ENCODE peak calls at places on chromosomes 7 and 10, in six cellular contexts. One of them, this sample, is unnamed.
A peak's percentile ranks its signal among the peaks of the same experiment; 100 is the strongest.

GRCh38 chr7:43756368-43757072 is 2.0 kb upstream of the BLVRA start:
- DNase-seq in choroid plexus epithelial cell: peak; percentile 80
- DNase-seq in activated CD4-positive, alpha-beta T cell treated with anti-CD3 and anti-CD28 coated beads, Interleukin-2, amount 50 U/mL, for 1 hour: no peak
- DNase-seq in activated T-helper 1 cell treated with Interleukin-2 at 50 U/mL for 16 hours: no peak
- DNase-seq in stimulated activated naive B cell treated with anti-CD40 and anti-IgM and Interleukin-4, amounts not matched to agents 10 μg/mL and 1 μg/mL and 100 μg/mL, for 72 hours: no peak
- DNase-seq in HS-5: peak; percentile 68
- DNase-seq in this sample: no peak

GRCh38 chr7:96093435-96093834 is 228.5 kb downstream of the SLC25A13 start:
- DNase-seq in choroid plexus epithelial cell: peak; percentile 81
- DNase-seq in activated CD4-positive, alpha-beta T cell treated with anti-CD3 and anti-CD28 coated beads, Interleukin-2, amount 50 U/mL, for 1 hour: no peak
- DNase-seq in activated T-helper 1 cell treated with Interleukin-2 at 50 U/mL for 16 hours: no peak
- DNase-seq in stimulated activated naive B cell treated with anti-CD40 and anti-IgM and Interleukin-4, amounts not matched to agents 10 μg/mL and 1 μg/mL and 100 μg/mL, for 72 hours: no peak
- DNase-seq in HS-5: peak; percentile 67
- DNase-seq in this sample: peak; percentile 86

GRCh38 chr10:129372168-129372567 is 94.9 kb upstream of the MGMT start:
- DNase-seq in choroid plexus epithelial cell: no peak
- DNase-seq in activated CD4-positive, alpha-beta T cell treated with anti-CD3 and anti-CD28 coated beads, Interleukin-2, amount 50 U/mL, for 1 hour: no peak
- DNase-seq in activated T-helper 1 cell treated with Interleukin-2 at 50 U/mL for 16 hours: no peak
- DNase-seq in stimulated activated naive B cell treated with anti-CD40 and anti-IgM and Interleukin-4, amounts not matched to agents 10 μg/mL and 1 μg/mL and 100 μg/mL, for 72 hours: no peak
- DNase-seq in HS-5: no peak
- DNase-seq in this sample: no peak

GRCh38 chr10:1100691-1101368 is 44.6 kb downstream of the WDR37 start:
- DNase-seq in choroid plexus epithelial cell: no peak
- DNase-seq in activated CD4-positive, alpha-beta T cell treated with anti-CD3 and anti-CD28 coated beads, Interleukin-2, amount 50 U/mL, for 1 hour: no peak
- DNase-seq in activated T-helper 1 cell treated with Interleukin-2 at 50 U/mL for 16 hours: no peak
- DNase-seq in stimulated activated naive B cell treated with anti-CD40 and anti-IgM and Interleukin-4, amounts not matched to agents 10 μg/mL and 1 μg/mL and 100 μg/mL, for 72 hours: no peak
- DNase-seq in HS-5: no peak
- DNase-seq in this sample: no peak

GRCh38 chr7:126690848-126691751 is 561.6 kb downstream of the GRM8 start:
- DNase-seq in choroid plexus epithelial cell: no peak
- DNase-seq in activated CD4-positive, alpha-beta T cell treated with anti-CD3 and anti-CD28 coated beads, Interleukin-2, amount 50 U/mL, for 1 hour: no peak
- DNase-seq in activated T-helper 1 cell treated with Interleukin-2 at 50 U/mL for 16 hours: no peak
- DNase-seq in stimulated activated naive B cell treated with anti-CD40 and anti-IgM and Interleukin-4, amounts not matched to agents 10 μg/mL and 1 μg/mL and 100 μg/mL, for 72 hours: no peak
- DNase-seq in HS-5: no peak
- DNase-seq in this sample: no peak

GRCh38 chr10:6091630-6092029 is 2.8 kb downstream of the RBM17 start:
- DNase-seq in choroid plexus epithelial cell: no peak
- DNase-seq in activated CD4-positive, alpha-beta T cell treated with anti-CD3 and anti-CD28 coated beads, Interleukin-2, amount 50 U/mL, for 1 hour: no peak
- DNase-seq in activated T-helper 1 cell treated with Interleukin-2 at 50 U/mL for 16 hours: no peak
- DNase-seq in stimulated activated naive B cell treated with anti-CD40 and anti-IgM and Interleukin-4, amounts not matched to agents 10 μg/mL and 1 μg/mL and 100 μg/mL, for 72 hours: no peak
- DNase-seq in HS-5: no peak
- DNase-seq in this sample: peak; percentile 94

GRCh38 chr7:85290252-85290651 is 103.4 kb upstream of the SEMA3D start:
- DNase-seq in choroid plexus epithelial cell: no peak
- DNase-seq in activated CD4-positive, alpha-beta T cell treated with anti-CD3 and anti-CD28 coated beads, Interleukin-2, amount 50 U/mL, for 1 hour: no peak
- DNase-seq in activated T-helper 1 cell treated with Interleukin-2 at 50 U/mL for 16 hours: no peak
- DNase-seq in stimulated activated naive B cell treated with anti-CD40 and anti-IgM and Interleukin-4, amounts not matched to agents 10 μg/mL and 1 μg/mL and 100 μg/mL, for 72 hours: no peak
- DNase-seq in HS-5: no peak
- DNase-seq in this sample: no peak

GRCh38 chr7:98334077-98334476 is 52.6 kb downstream of the BRI3 start:
- DNase-seq in choroid plexus epithelial cell: no peak
- DNase-seq in activated CD4-positive, alpha-beta T cell treated with anti-CD3 and anti-CD28 coated beads, Interleukin-2, amount 50 U/mL, for 1 hour: no peak
- DNase-seq in activated T-helper 1 cell treated with Interleukin-2 at 50 U/mL for 16 hours: no peak
- DNase-seq in stimulated activated naive B cell treated with anti-CD40 and anti-IgM and Interleukin-4, amounts not matched to agents 10 μg/mL and 1 μg/mL and 100 μg/mL, for 72 hours: no peak
- DNase-seq in HS-5: no peak
- DNase-seq in this sample: no peak

GRCh38 chr7:44087914-44088838 is 5.8 kb upstream of the POLM start:
- DNase-seq in choroid plexus epithelial cell: peak; percentile 64
- DNase-seq in activated CD4-positive, alpha-beta T cell treated with anti-CD3 and anti-CD28 coated beads, Interleukin-2, amount 50 U/mL, for 1 hour: no peak
- DNase-seq in activated T-helper 1 cell treated with Interleukin-2 at 50 U/mL for 16 hours: no peak
- DNase-seq in stimulated activated naive B cell treated with anti-CD40 and anti-IgM and Interleukin-4, amounts not matched to agents 10 μg/mL and 1 μg/mL and 100 μg/mL, for 72 hours: no peak
- DNase-seq in HS-5: peak; percentile 99
- DNase-seq in this sample: peak; percentile 46

GRCh38 chr7:106623846-106624245 is 37.1 kb downstream of the CCDC71L start:
- DNase-seq in choroid plexus epithelial cell: peak; percentile 47
- DNase-seq in activated CD4-positive, alpha-beta T cell treated with anti-CD3 and anti-CD28 coated beads, Interleukin-2, amount 50 U/mL, for 1 hour: no peak
- DNase-seq in activated T-helper 1 cell treated with Interleukin-2 at 50 U/mL for 16 hours: no peak
- DNase-seq in stimulated activated naive B cell treated with anti-CD40 and anti-IgM and Interleukin-4, amounts not matched to agents 10 μg/mL and 1 μg/mL and 100 μg/mL, for 72 hours: no peak
- DNase-seq in HS-5: no peak
- DNase-seq in this sample: no peak

GRCh38 chr7:148916186-148916585 is 32.1 kb upstream of the EZH2 start:
- DNase-seq in choroid plexus epithelial cell: peak; percentile 91
- DNase-seq in activated CD4-positive, alpha-beta T cell treated with anti-CD3 and anti-CD28 coated beads, Interleukin-2, amount 50 U/mL, for 1 hour: no peak
- DNase-seq in activated T-helper 1 cell treated with Interleukin-2 at 50 U/mL for 16 hours: no peak
- DNase-seq in stimulated activated naive B cell treated with anti-CD40 and anti-IgM and Interleukin-4, amounts not matched to agents 10 μg/mL and 1 μg/mL and 100 μg/mL, for 72 hours: no peak
- DNase-seq in HS-5: no peak
- DNase-seq in this sample: no peak

GRCh38 chr10:93917814-93918213 is 24.0 kb downstream of the SLC35G1 start:
- DNase-seq in choroid plexus epithelial cell: no peak
- DNase-seq in activated CD4-positive, alpha-beta T cell treated with anti-CD3 and anti-CD28 coated beads, Interleukin-2, amount 50 U/mL, for 1 hour: no peak
- DNase-seq in activated T-helper 1 cell treated with Interleukin-2 at 50 U/mL for 16 hours: no peak
- DNase-seq in stimulated activated naive B cell treated with anti-CD40 and anti-IgM and Interleukin-4, amounts not matched to agents 10 μg/mL and 1 μg/mL and 100 μg/mL, for 72 hours: no peak
- DNase-seq in HS-5: no peak
- DNase-seq in this sample: no peak

GRCh38 chr10:118974951-118975350 is 54.6 kb upstream of the NANOS1 start:
- DNase-seq in choroid plexus epithelial cell: no peak
- DNase-seq in activated CD4-positive, alpha-beta T cell treated with anti-CD3 and anti-CD28 coated beads, Interleukin-2, amount 50 U/mL, for 1 hour: no peak
- DNase-seq in activated T-helper 1 cell treated with Interleukin-2 at 50 U/mL for 16 hours: no peak
- DNase-seq in stimulated activated naive B cell treated with anti-CD40 and anti-IgM and Interleukin-4, amounts not matched to agents 10 μg/mL and 1 μg/mL and 100 μg/mL, for 72 hours: no peak
- DNase-seq in HS-5: no peak
- DNase-seq in this sample: no peak

GRCh38 chr10:82089327-82089726 is 214.3 kb downstream of the NRG3 start:
- DNase-seq in choroid plexus epithelial cell: no peak
- DNase-seq in activated CD4-positive, alpha-beta T cell treated with anti-CD3 and anti-CD28 coated beads, Interleukin-2, amount 50 U/mL, for 1 hour: no peak
- DNase-seq in activated T-helper 1 cell treated with Interleukin-2 at 50 U/mL for 16 hours: no peak
- DNase-seq in stimulated activated naive B cell treated with anti-CD40 and anti-IgM and Interleukin-4, amounts not matched to agents 10 μg/mL and 1 μg/mL and 100 μg/mL, for 72 hours: no peak
- DNase-seq in HS-5: no peak
- DNase-seq in this sample: no peak

GRCh38 chr7:30365626-30366025 is 81.2 kb downstream of the ZNRF2 start:
- DNase-seq in choroid plexus epithelial cell: no peak
- DNase-seq in activated CD4-positive, alpha-beta T cell treated with anti-CD3 and anti-CD28 coated beads, Interleukin-2, amount 50 U/mL, for 1 hour: no peak
- DNase-seq in activated T-helper 1 cell treated with Interleukin-2 at 50 U/mL for 16 hours: no peak
- DNase-seq in stimulated activated naive B cell treated with anti-CD40 and anti-IgM and Interleukin-4, amounts not matched to agents 10 μg/mL and 1 μg/mL and 100 μg/mL, for 72 hours: no peak
- DNase-seq in HS-5: no peak
- DNase-seq in this sample: no peak

GRCh38 chr10:132926777-132927650 is 15.4 kb downstream of the CFAP46 start:
- DNase-seq in choroid plexus epithelial cell: no peak
- DNase-seq in activated CD4-positive, alpha-beta T cell treated with anti-CD3 and anti-CD28 coated beads, Interleukin-2, amount 50 U/mL, for 1 hour: no peak
- DNase-seq in activated T-helper 1 cell treated with Interleukin-2 at 50 U/mL for 16 hours: no peak
- DNase-seq in stimulated activated naive B cell treated with anti-CD40 and anti-IgM and Interleukin-4, amounts not matched to agents 10 μg/mL and 1 μg/mL and 100 μg/mL, for 72 hours: no peak
- DNase-seq in HS-5: no peak
- DNase-seq in this sample: no peak

GRCh38 chr10:44198096-44198779 is 186.7 kb downstream of the CXCL12 start:
- DNase-seq in choroid plexus epithelial cell: peak; percentile 50
- DNase-seq in activated CD4-positive, alpha-beta T cell treated with anti-CD3 and anti-CD28 coated beads, Interleukin-2, amount 50 U/mL, for 1 hour: no peak
- DNase-seq in activated T-helper 1 cell treated with Interleukin-2 at 50 U/mL for 16 hours: no peak
- DNase-seq in stimulated activated naive B cell treated with anti-CD40 and anti-IgM and Interleukin-4, amounts not matched to agents 10 μg/mL and 1 μg/mL and 100 μg/mL, for 72 hours: no peak
- DNase-seq in HS-5: no peak
- DNase-seq in this sample: no peak

GRCh38 chr10:85420501-85421191 is 945.9 kb downstream of the GRID1 start:
- DNase-seq in choroid plexus epithelial cell: no peak
- DNase-seq in activated CD4-positive, alpha-beta T cell treated with anti-CD3 and anti-CD28 coated beads, Interleukin-2, amount 50 U/mL, for 1 hour: no peak
- DNase-seq in activated T-helper 1 cell treated with Interleukin-2 at 50 U/mL for 16 hours: no peak
- DNase-seq in stimulated activated naive B cell treated with anti-CD40 and anti-IgM and Interleukin-4, amounts not matched to agents 10 μg/mL and 1 μg/mL and 100 μg/mL, for 72 hours: no peak
- DNase-seq in HS-5: no peak
- DNase-seq in this sample: no peak

GRCh38 chr7:47792521-47793121 is 155.6 kb downstream of the PKD1L1 start:
- DNase-seq in choroid plexus epithelial cell: peak; percentile 79
- DNase-seq in activated CD4-positive, alpha-beta T cell treated with anti-CD3 and anti-CD28 coated beads, Interleukin-2, amount 50 U/mL, for 1 hour: no peak
- DNase-seq in activated T-helper 1 cell treated with Interleukin-2 at 50 U/mL for 16 hours: no peak
- DNase-seq in stimulated activated naive B cell treated with anti-CD40 and anti-IgM and Interleukin-4, amounts not matched to agents 10 μg/mL and 1 μg/mL and 100 μg/mL, for 72 hours: no peak
- DNase-seq in HS-5: no peak
- DNase-seq in this sample: peak; percentile 75

GRCh38 chr7:13948019-13948781 is 41.3 kb downstream of the ETV1 start:
- DNase-seq in choroid plexus epithelial cell: no peak
- DNase-seq in activated CD4-positive, alpha-beta T cell treated with anti-CD3 and anti-CD28 coated beads, Interleukin-2, amount 50 U/mL, for 1 hour: no peak
- DNase-seq in activated T-helper 1 cell treated with Interleukin-2 at 50 U/mL for 16 hours: no peak
- DNase-seq in stimulated activated naive B cell treated with anti-CD40 and anti-IgM and Interleukin-4, amounts not matched to agents 10 μg/mL and 1 μg/mL and 100 μg/mL, for 72 hours: no peak
- DNase-seq in HS-5: no peak
- DNase-seq in this sample: no peak

GRCh38 chr10:119575506-119575905 is 21.3 kb downstream of the TIAL1 start:
- DNase-seq in choroid plexus epithelial cell: peak; percentile 51
- DNase-seq in activated CD4-positive, alpha-beta T cell treated with anti-CD3 and anti-CD28 coated beads, Interleukin-2, amount 50 U/mL, for 1 hour: no peak
- DNase-seq in activated T-helper 1 cell treated with Interleukin-2 at 50 U/mL for 16 hours: peak; percentile 6
- DNase-seq in stimulated activated naive B cell treated with anti-CD40 and anti-IgM and Interleukin-4, amounts not matched to agents 10 μg/mL and 1 μg/mL and 100 μg/mL, for 72 hours: no peak
- DNase-seq in HS-5: no peak
- DNase-seq in this sample: peak; percentile 43

GRCh38 chr10:97065686-97066679 is 119.8 kb downstream of the SLIT1 start:
- DNase-seq in choroid plexus epithelial cell: no peak
- DNase-seq in activated CD4-positive, alpha-beta T cell treated with anti-CD3 and anti-CD28 coated beads, Interleukin-2, amount 50 U/mL, for 1 hour: no peak
- DNase-seq in activated T-helper 1 cell treated with Interleukin-2 at 50 U/mL for 16 hours: no peak
- DNase-seq in stimulated activated naive B cell treated with anti-CD40 and anti-IgM and Interleukin-4, amounts not matched to agents 10 μg/mL and 1 μg/mL and 100 μg/mL, for 72 hours: no peak
- DNase-seq in HS-5: no peak
- DNase-seq in this sample: no peak

GRCh38 chr10:12981570-12981969 is 19.9 kb downstream of the CCDC3 start:
- DNase-seq in choroid plexus epithelial cell: peak; percentile 92
- DNase-seq in activated CD4-positive, alpha-beta T cell treated with anti-CD3 and anti-CD28 coated beads, Interleukin-2, amount 50 U/mL, for 1 hour: no peak
- DNase-seq in activated T-helper 1 cell treated with Interleukin-2 at 50 U/mL for 16 hours: no peak
- DNase-seq in stimulated activated naive B cell treated with anti-CD40 and anti-IgM and Interleukin-4, amounts not matched to agents 10 μg/mL and 1 μg/mL and 100 μg/mL, for 72 hours: no peak
- DNase-seq in HS-5: peak; percentile 3
- DNase-seq in this sample: no peak

GRCh38 chr7:42217053-42217452 is 20.0 kb downstream of the GLI3 start:
- DNase-seq in choroid plexus epithelial cell: peak; percentile 58
- DNase-seq in activated CD4-positive, alpha-beta T cell treated with anti-CD3 and anti-CD28 coated beads, Interleukin-2, amount 50 U/mL, for 1 hour: no peak
- DNase-seq in activated T-helper 1 cell treated with Interleukin-2 at 50 U/mL for 16 hours: no peak
- DNase-seq in stimulated activated naive B cell treated with anti-CD40 and anti-IgM and Interleukin-4, amounts not matched to agents 10 μg/mL and 1 μg/mL and 100 μg/mL, for 72 hours: no peak
- DNase-seq in HS-5: no peak
- DNase-seq in this sample: no peak

GRCh38 chr7:153190452-153190851 is 430.9 kb downstream of the ACTR3B start:
- DNase-seq in choroid plexus epithelial cell: no peak
- DNase-seq in activated CD4-positive, alpha-beta T cell treated with anti-CD3 and anti-CD28 coated beads, Interleukin-2, amount 50 U/mL, for 1 hour: no peak
- DNase-seq in activated T-helper 1 cell treated with Interleukin-2 at 50 U/mL for 16 hours: no peak
- DNase-seq in stimulated activated naive B cell treated with anti-CD40 and anti-IgM and Interleukin-4, amounts not matched to agents 10 μg/mL and 1 μg/mL and 100 μg/mL, for 72 hours: no peak
- DNase-seq in HS-5: no peak
- DNase-seq in this sample: no peak

GRCh38 chr7:142808802-142809583 is 38.2 kb downstream of the PRSS2 start:
- DNase-seq in choroid plexus epithelial cell: no peak
- DNase-seq in activated CD4-positive, alpha-beta T cell treated with anti-CD3 and anti-CD28 coated beads, Interleukin-2, amount 50 U/mL, for 1 hour: peak; percentile 92
- DNase-seq in activated T-helper 1 cell treated with Interleukin-2 at 50 U/mL for 16 hours: peak; percentile 92
- DNase-seq in stimulated activated naive B cell treated with anti-CD40 and anti-IgM and Interleukin-4, amounts not matched to agents 10 μg/mL and 1 μg/mL and 100 μg/mL, for 72 hours: peak; percentile 91
- DNase-seq in HS-5: no peak
- DNase-seq in this sample: no peak

GRCh38 chr10:98301664-98302319 is 33.8 kb upstream of the LOXL4 start:
- DNase-seq in choroid plexus epithelial cell: no peak
- DNase-seq in activated CD4-positive, alpha-beta T cell treated with anti-CD3 and anti-CD28 coated beads, Interleukin-2, amount 50 U/mL, for 1 hour: no peak
- DNase-seq in activated T-helper 1 cell treated with Interleukin-2 at 50 U/mL for 16 hours: no peak
- DNase-seq in stimulated activated naive B cell treated with anti-CD40 and anti-IgM and Interleukin-4, amounts not matched to agents 10 μg/mL and 1 μg/mL and 100 μg/mL, for 72 hours: no peak
- DNase-seq in HS-5: no peak
- DNase-seq in this sample: no peak

GRCh38 chr10:28089467-28089866 is 90.6 kb upstream of the ODAD2 start:
- DNase-seq in choroid plexus epithelial cell: peak; percentile 87
- DNase-seq in activated CD4-positive, alpha-beta T cell treated with anti-CD3 and anti-CD28 coated beads, Interleukin-2, amount 50 U/mL, for 1 hour: no peak
- DNase-seq in activated T-helper 1 cell treated with Interleukin-2 at 50 U/mL for 16 hours: no peak
- DNase-seq in stimulated activated naive B cell treated with anti-CD40 and anti-IgM and Interleukin-4, amounts not matched to agents 10 μg/mL and 1 μg/mL and 100 μg/mL, for 72 hours: no peak
- DNase-seq in HS-5: peak; percentile 52
- DNase-seq in this sample: peak; percentile 94

GRCh38 chr7:301291-302053 is 11.5 kb downstream of the FOXL3 start:
- DNase-seq in choroid plexus epithelial cell: no peak
- DNase-seq in activated CD4-positive, alpha-beta T cell treated with anti-CD3 and anti-CD28 coated beads, Interleukin-2, amount 50 U/mL, for 1 hour: no peak
- DNase-seq in activated T-helper 1 cell treated with Interleukin-2 at 50 U/mL for 16 hours: no peak
- DNase-seq in stimulated activated naive B cell treated with anti-CD40 and anti-IgM and Interleukin-4, amounts not matched to agents 10 μg/mL and 1 μg/mL and 100 μg/mL, for 72 hours: no peak
- DNase-seq in HS-5: no peak
- DNase-seq in this sample: no peak

GRCh38 chr10:31803606-31804195 is 124.9 kb downstream of the ARHGAP12 start:
- DNase-seq in choroid plexus epithelial cell: no peak
- DNase-seq in activated CD4-positive, alpha-beta T cell treated with anti-CD3 and anti-CD28 coated beads, Interleukin-2, amount 50 U/mL, for 1 hour: no peak
- DNase-seq in activated T-helper 1 cell treated with Interleukin-2 at 50 U/mL for 16 hours: no peak
- DNase-seq in stimulated activated naive B cell treated with anti-CD40 and anti-IgM and Interleukin-4, amounts not matched to agents 10 μg/mL and 1 μg/mL and 100 μg/mL, for 72 hours: no peak
- DNase-seq in HS-5: no peak
- DNase-seq in this sample: no peak

GRCh38 chr10:43216931-43217562 is 49.8 kb downstream of the RASGEF1A start:
- DNase-seq in choroid plexus epithelial cell: no peak
- DNase-seq in activated CD4-positive, alpha-beta T cell treated with anti-CD3 and anti-CD28 coated beads, Interleukin-2, amount 50 U/mL, for 1 hour: no peak
- DNase-seq in activated T-helper 1 cell treated with Interleukin-2 at 50 U/mL for 16 hours: no peak
- DNase-seq in stimulated activated naive B cell treated with anti-CD40 and anti-IgM and Interleukin-4, amounts not matched to agents 10 μg/mL and 1 μg/mL and 100 μg/mL, for 72 hours: no peak
- DNase-seq in HS-5: no peak
- DNase-seq in this sample: no peak

GRCh38 chr7:120064565-120064964 is 208.4 kb upstream of the KCND2 start:
- DNase-seq in choroid plexus epithelial cell: peak; percentile 88
- DNase-seq in activated CD4-positive, alpha-beta T cell treated with anti-CD3 and anti-CD28 coated beads, Interleukin-2, amount 50 U/mL, for 1 hour: no peak
- DNase-seq in activated T-helper 1 cell treated with Interleukin-2 at 50 U/mL for 16 hours: no peak
- DNase-seq in stimulated activated naive B cell treated with anti-CD40 and anti-IgM and Interleukin-4, amounts not matched to agents 10 μg/mL and 1 μg/mL and 100 μg/mL, for 72 hours: no peak
- DNase-seq in HS-5: no peak
- DNase-seq in this sample: no peak

GRCh38 chr10:124717911-124718734 is 26.1 kb downstream of the FAM53B start:
- DNase-seq in choroid plexus epithelial cell: no peak
- DNase-seq in activated CD4-positive, alpha-beta T cell treated with anti-CD3 and anti-CD28 coated beads, Interleukin-2, amount 50 U/mL, for 1 hour: peak; percentile 69
- DNase-seq in activated T-helper 1 cell treated with Interleukin-2 at 50 U/mL for 16 hours: peak; percentile 62
- DNase-seq in stimulated activated naive B cell treated with anti-CD40 and anti-IgM and Interleukin-4, amounts not matched to agents 10 μg/mL and 1 μg/mL and 100 μg/mL, for 72 hours: peak; percentile 87
- DNase-seq in HS-5: no peak
- DNase-seq in this sample: peak; percentile 73

GRCh38 chr10:13650961-13651360 is 64.2 kb downstream of the PRPF18 start:
- DNase-seq in choroid plexus epithelial cell: no peak
- DNase-seq in activated CD4-positive, alpha-beta T cell treated with anti-CD3 and anti-CD28 coated beads, Interleukin-2, amount 50 U/mL, for 1 hour: no peak
- DNase-seq in activated T-helper 1 cell treated with Interleukin-2 at 50 U/mL for 16 hours: no peak
- DNase-seq in stimulated activated naive B cell treated with anti-CD40 and anti-IgM and Interleukin-4, amounts not matched to agents 10 μg/mL and 1 μg/mL and 100 μg/mL, for 72 hours: no peak
- DNase-seq in HS-5: no peak
- DNase-seq in this sample: no peak

This sample was measured in dermis blood vessel endothelial cell.